ENCODE peak calls at places on chromosomes 5 and 9, in nine cellular contexts. One of them, this sample, is unnamed.
A peak's percentile ranks its signal among the peaks of the same experiment; 100 is the strongest.

GRCh38 chr9:127163409-127163808 is 41.0 kb upstream of the ANGPTL2 start:
- DNase-seq in MM.1S: peak; percentile 79
- DNase-seq in lower lobe of right lung: no peak
- DNase-seq in neuronal stem cell: no peak
- DNase-seq in A549: peak; percentile 34
- DNase-seq in HepG2: peak; percentile 30
- DNase-seq in small intestine: peak; percentile 17
- DNase-seq in pancreas: no peak
- DNase-seq in fibroblast of lung: peak; percentile 82
- DNase-seq in this sample: no peak

GRCh38 chr9:20997503-20998076 is 33.9 kb downstream of the HACD4 start:
- DNase-seq in MM.1S: no peak
- DNase-seq in lower lobe of right lung: no peak
- DNase-seq in neuronal stem cell: no peak
- DNase-seq in A549: no peak
- DNase-seq in HepG2: no peak
- DNase-seq in small intestine: no peak
- DNase-seq in pancreas: no peak
- DNase-seq in fibroblast of lung: no peak
- DNase-seq in this sample: no peak

GRCh38 chr9:73037613-73038012 is 84.8 kb upstream of the ALDH1A1 start:
- DNase-seq in MM.1S: peak; percentile 11
- DNase-seq in lower lobe of right lung: no peak
- DNase-seq in neuronal stem cell: no peak
- DNase-seq in A549: peak; percentile 38
- DNase-seq in HepG2: peak; percentile 18
- DNase-seq in small intestine: no peak
- DNase-seq in pancreas: no peak
- DNase-seq in fibroblast of lung: peak; percentile 45
- DNase-seq in this sample: no peak

GRCh38 chr9:134570151-134570621 is 71.4 kb upstream of the COL5A1 start:
- DNase-seq in MM.1S: no peak
- DNase-seq in lower lobe of right lung: peak; percentile 15
- DNase-seq in neuronal stem cell: no peak
- DNase-seq in A549: no peak
- DNase-seq in HepG2: no peak
- DNase-seq in small intestine: no peak
- DNase-seq in pancreas: peak; percentile 26
- DNase-seq in fibroblast of lung: no peak
- DNase-seq in this sample: no peak

GRCh38 chr5:141258948-141259347 is 13.8 kb downstream of the PCDHB15 start:
- DNase-seq in MM.1S: no peak
- DNase-seq in lower lobe of right lung: no peak
- DNase-seq in neuronal stem cell: no peak
- DNase-seq in A549: no peak
- DNase-seq in HepG2: no peak
- DNase-seq in small intestine: no peak
- DNase-seq in pancreas: no peak
- DNase-seq in fibroblast of lung: no peak
- DNase-seq in this sample: no peak

GRCh38 chr9:134326754-134327526 is 685 bp downstream of the RXRA start:
- DNase-seq in MM.1S: peak; percentile 23
- DNase-seq in lower lobe of right lung: peak; percentile 60
- DNase-seq in neuronal stem cell: no peak
- DNase-seq in A549: peak; percentile 28
- DNase-seq in HepG2: no peak
- DNase-seq in small intestine: peak; percentile 30
- DNase-seq in pancreas: peak; percentile 75
- DNase-seq in fibroblast of lung: peak; percentile 48
- DNase-seq in this sample: no peak

GRCh38 chr5:137296213-137296702 is 202.9 kb downstream of the SPOCK1 start:
- DNase-seq in MM.1S: no peak
- DNase-seq in lower lobe of right lung: no peak
- DNase-seq in neuronal stem cell: peak; percentile 35
- DNase-seq in A549: no peak
- DNase-seq in HepG2: no peak
- DNase-seq in small intestine: no peak
- DNase-seq in pancreas: no peak
- DNase-seq in fibroblast of lung: peak; percentile 89
- DNase-seq in this sample: no peak

GRCh38 chr9:137588311-137588710 is 2.0 kb downstream of the ZMYND19 start:
- DNase-seq in MM.1S: no peak
- DNase-seq in lower lobe of right lung: no peak
- DNase-seq in neuronal stem cell: no peak
- DNase-seq in A549: no peak
- DNase-seq in HepG2: no peak
- DNase-seq in small intestine: no peak
- DNase-seq in pancreas: no peak
- DNase-seq in fibroblast of lung: no peak
- DNase-seq in this sample: no peak

GRCh38 chr5:32961066-32961429 is 249.9 kb downstream of the NPR3 start:
- DNase-seq in MM.1S: no peak
- DNase-seq in lower lobe of right lung: no peak
- DNase-seq in neuronal stem cell: no peak
- DNase-seq in A549: no peak
- DNase-seq in HepG2: no peak
- DNase-seq in small intestine: no peak
- DNase-seq in pancreas: no peak
- DNase-seq in fibroblast of lung: peak; percentile 40
- DNase-seq in this sample: no peak

GRCh38 chr9:69919461-69920061 is 98.9 kb downstream of the CFAP95 start:
- DNase-seq in MM.1S: peak; percentile 75
- DNase-seq in lower lobe of right lung: no peak
- DNase-seq in neuronal stem cell: peak; percentile 35
- DNase-seq in A549: peak; percentile 59
- DNase-seq in HepG2: peak; percentile 50
- DNase-seq in small intestine: peak; percentile 40
- DNase-seq in pancreas: no peak
- DNase-seq in fibroblast of lung: peak; percentile 56
- DNase-seq in this sample: no peak

GRCh38 chr9:98867434-98868168 is 60.1 kb downstream of the GALNT12 start:
- DNase-seq in MM.1S: no peak
- DNase-seq in lower lobe of right lung: peak; percentile 53
- DNase-seq in neuronal stem cell: no peak
- DNase-seq in A549: peak; percentile 15
- DNase-seq in HepG2: no peak
- DNase-seq in small intestine: peak; percentile 11
- DNase-seq in pancreas: peak; percentile 72
- DNase-seq in fibroblast of lung: peak; percentile 88
- DNase-seq in this sample: no peak

GRCh38 chr5:150946351-150946905 is 41.6 kb upstream of the ZNF300 start:
- DNase-seq in MM.1S: no peak
- DNase-seq in lower lobe of right lung: peak; percentile 67
- DNase-seq in neuronal stem cell: no peak
- DNase-seq in A549: no peak
- DNase-seq in HepG2: no peak
- DNase-seq in small intestine: peak; percentile 31
- DNase-seq in pancreas: peak; percentile 88
- DNase-seq in fibroblast of lung: peak; percentile 89
- DNase-seq in this sample: peak; percentile 79

GRCh38 chr9:137669261-137669672 is 50.5 kb downstream of the EHMT1 start:
- DNase-seq in MM.1S: no peak
- DNase-seq in lower lobe of right lung: no peak
- DNase-seq in neuronal stem cell: no peak
- DNase-seq in A549: peak; percentile 45
- DNase-seq in HepG2: no peak
- DNase-seq in small intestine: no peak
- DNase-seq in pancreas: no peak
- DNase-seq in fibroblast of lung: no peak
- DNase-seq in this sample: no peak

GRCh38 chr5:96348536-96348935 is 84.5 kb downstream of the PCSK1 start:
- DNase-seq in MM.1S: no peak
- DNase-seq in lower lobe of right lung: no peak
- DNase-seq in neuronal stem cell: no peak
- DNase-seq in A549: no peak
- DNase-seq in HepG2: no peak
- DNase-seq in small intestine: no peak
- DNase-seq in pancreas: no peak
- DNase-seq in fibroblast of lung: no peak
- DNase-seq in this sample: no peak
- H3K27ac ChIP-seq in MM.1S: no peak overlapping the region
- H3K27ac ChIP-seq in lower lobe of right lung: no peak overlapping the region
- H3K27ac ChIP-seq in neuronal stem cell: no peak overlapping the region
- H3K27ac ChIP-seq in A549: peak overlapping the region; percentile 77
- H3K27ac ChIP-seq in HepG2: no peak overlapping the region
- H3K27ac ChIP-seq in small intestine: no peak overlapping the region
- H3K27ac ChIP-seq in pancreas: no peak overlapping the region
- H3K27ac ChIP-seq in fibroblast of lung: no peak overlapping the region
- H3K27ac ChIP-seq in this sample: no peak overlapping the region

DNA sequence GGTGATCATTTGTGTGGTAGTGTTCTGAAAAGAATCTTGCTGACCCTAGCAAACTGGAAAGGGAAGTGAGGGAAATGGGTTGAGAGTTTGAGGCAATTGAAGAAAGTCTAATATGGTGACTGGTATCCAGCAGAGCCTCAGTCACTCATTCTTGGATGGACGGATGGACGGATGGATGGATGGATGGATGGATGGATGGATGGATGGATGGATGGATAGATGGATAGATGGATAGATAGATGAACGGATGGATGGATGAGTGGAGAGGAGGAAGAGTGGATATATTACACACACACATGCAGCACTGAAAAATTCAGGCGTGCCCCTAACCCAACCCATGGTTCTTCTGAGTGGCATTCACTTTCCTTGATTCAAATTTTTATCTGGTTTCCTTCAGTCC is 277.6 kb downstream of the EBF1 start:
- DNase-seq in MM.1S: no peak
- DNase-seq in lower lobe of right lung: no peak
- DNase-seq in neuronal stem cell: no peak
- DNase-seq in A549: no peak
- DNase-seq in HepG2: no peak
- DNase-seq in small intestine: no peak
- DNase-seq in pancreas: no peak
- DNase-seq in fibroblast of lung: no peak
- DNase-seq in this sample: no peak
- H3K27ac ChIP-seq in MM.1S: no peak overlapping the region
- H3K27ac ChIP-seq in lower lobe of right lung: no peak overlapping the region
- H3K27ac ChIP-seq in neuronal stem cell: no peak overlapping the region
- H3K27ac ChIP-seq in A549: no peak overlapping the region
- H3K27ac ChIP-seq in HepG2: no peak overlapping the region
- H3K27ac ChIP-seq in small intestine: no peak overlapping the region
- H3K27ac ChIP-seq in pancreas: no peak overlapping the region
- H3K27ac ChIP-seq in fibroblast of lung: no peak overlapping the region
- H3K27ac ChIP-seq in this sample: no peak overlapping the region

DNA sequence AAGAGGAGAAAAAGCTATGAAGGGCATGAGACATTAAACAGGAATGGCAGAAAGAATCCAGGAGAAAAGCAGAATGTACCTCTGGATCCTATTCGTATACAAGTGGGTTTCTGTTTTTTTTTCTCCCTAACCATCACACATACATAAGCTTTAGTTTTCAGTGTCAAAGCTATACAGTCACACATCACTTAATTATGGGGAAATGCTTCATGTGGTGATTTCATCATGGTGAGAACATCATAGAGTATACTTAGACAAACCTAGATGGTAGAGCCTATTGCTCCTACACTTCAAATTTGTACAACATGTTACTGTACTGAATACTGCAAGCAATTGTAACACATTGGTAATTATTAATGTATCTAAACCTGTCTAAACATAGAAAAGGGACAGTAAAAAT is 290.6 kb downstream of the AOPEP start:
- DNase-seq in MM.1S: no peak
- DNase-seq in lower lobe of right lung: no peak
- DNase-seq in neuronal stem cell: no peak
- DNase-seq in A549: no peak
- DNase-seq in HepG2: no peak
- DNase-seq in small intestine: no peak
- DNase-seq in pancreas: no peak
- DNase-seq in fibroblast of lung: peak; percentile 56
- DNase-seq in this sample: no peak
- H3K27ac ChIP-seq in MM.1S: no peak overlapping the region
- H3K27ac ChIP-seq in lower lobe of right lung: no peak overlapping the region
- H3K27ac ChIP-seq in neuronal stem cell: no peak overlapping the region
- H3K27ac ChIP-seq in A549: peak overlapping the region; percentile 86
- H3K27ac ChIP-seq in HepG2: no peak overlapping the region
- H3K27ac ChIP-seq in small intestine: no peak overlapping the region
- H3K27ac ChIP-seq in pancreas: no peak overlapping the region
- H3K27ac ChIP-seq in fibroblast of lung: peak overlapping the region; percentile 81
- H3K27ac ChIP-seq in this sample: peak overlapping the region; percentile 53

GRCh38 chr5:109914906-109915305 is 225.2 kb downstream of the MAN2A1 start:
- DNase-seq in MM.1S: no peak
- DNase-seq in lower lobe of right lung: no peak
- DNase-seq in neuronal stem cell: no peak
- DNase-seq in A549: no peak
- DNase-seq in HepG2: no peak
- DNase-seq in small intestine: no peak
- DNase-seq in pancreas: no peak
- DNase-seq in fibroblast of lung: no peak
- DNase-seq in this sample: no peak

GRCh38 chr5:109917154-109917546 is 227.4 kb downstream of the MAN2A1 start:
- DNase-seq in MM.1S: no peak
- DNase-seq in lower lobe of right lung: no peak
- DNase-seq in neuronal stem cell: no peak
- DNase-seq in A549: no peak
- DNase-seq in HepG2: no peak
- DNase-seq in small intestine: no peak
- DNase-seq in pancreas: no peak
- DNase-seq in fibroblast of lung: no peak
- DNase-seq in this sample: no peak

GRCh38 chr5:109920736-109921135 is 231.0 kb downstream of the MAN2A1 start:
- DNase-seq in MM.1S: peak; percentile 46
- DNase-seq in lower lobe of right lung: no peak
- DNase-seq in neuronal stem cell: no peak
- DNase-seq in A549: no peak
- DNase-seq in HepG2: no peak
- DNase-seq in small intestine: no peak
- DNase-seq in pancreas: no peak
- DNase-seq in fibroblast of lung: no peak
- DNase-seq in this sample: no peak

GRCh38 chr5:109917966-109918365 is 228.2 kb downstream of the MAN2A1 start:
- DNase-seq in MM.1S: no peak
- DNase-seq in lower lobe of right lung: no peak
- DNase-seq in neuronal stem cell: no peak
- DNase-seq in A549: no peak
- DNase-seq in HepG2: no peak
- DNase-seq in small intestine: no peak
- DNase-seq in pancreas: no peak
- DNase-seq in fibroblast of lung: no peak
- DNase-seq in this sample: no peak

DNA sequence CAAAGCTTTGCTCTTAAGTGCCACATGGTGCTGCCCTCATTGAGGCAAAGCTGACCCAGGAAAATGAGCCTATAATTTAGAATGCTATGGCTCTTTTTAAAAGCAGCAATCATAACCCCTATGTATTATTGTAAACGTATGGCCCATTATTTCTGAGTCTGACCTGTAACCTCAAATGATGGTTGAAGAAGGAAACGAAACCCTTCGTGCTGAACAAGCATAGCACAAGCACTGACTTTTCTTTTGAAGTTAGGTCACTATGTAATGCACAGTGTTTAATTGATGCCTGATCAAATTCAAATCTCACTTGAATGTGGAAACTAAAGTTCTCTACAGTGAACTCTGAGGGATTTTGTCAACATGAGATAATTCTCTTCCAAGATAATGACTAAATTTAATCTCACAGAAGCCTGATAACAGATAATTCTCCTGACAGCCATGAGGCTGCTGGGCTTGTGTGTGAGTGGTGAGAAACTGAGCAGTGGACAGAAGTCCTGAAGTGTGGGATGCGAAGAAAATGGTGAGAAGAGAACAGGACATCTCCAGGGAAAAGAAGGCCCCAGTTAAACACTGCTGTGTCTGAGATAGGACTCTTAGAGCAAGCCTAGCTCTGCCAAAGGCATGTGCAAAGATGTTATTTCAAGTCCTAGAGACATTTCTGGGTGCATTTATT is 226.9 kb downstream of the MAN2A1 start:
- DNase-seq in MM.1S: peak; percentile 90
- DNase-seq in lower lobe of right lung: no peak
- DNase-seq in neuronal stem cell: no peak
- DNase-seq in A549: no peak
- DNase-seq in HepG2: no peak
- DNase-seq in small intestine: no peak
- DNase-seq in pancreas: no peak
- DNase-seq in fibroblast of lung: no peak
- DNase-seq in this sample: no peak
- H3K27ac ChIP-seq in MM.1S: peak overlapping the region; percentile 64
- H3K27ac ChIP-seq in lower lobe of right lung: no peak overlapping the region
- H3K27ac ChIP-seq in neuronal stem cell: no peak overlapping the region
- H3K27ac ChIP-seq in A549: no peak overlapping the region
- H3K27ac ChIP-seq in HepG2: no peak overlapping the region
- H3K27ac ChIP-seq in small intestine: no peak overlapping the region
- H3K27ac ChIP-seq in pancreas: no peak overlapping the region
- H3K27ac ChIP-seq in fibroblast of lung: no peak overlapping the region
- H3K27ac ChIP-seq in this sample: no peak overlapping the region